ENCODE peak calls at places on chromosomes 4 and X, in nine cellular contexts. X, O, F, Y, J, Z, S, V and E are unnamed samples.
A peak's percentile ranks its signal among the peaks of the same experiment; 100 is the strongest.

GRCh38 chrX:119690921-119691716 is 1.8 kb downstream of the SEPTIN6 start:
- DNase-seq in X (peak; percentile 70), O (peak; percentile 29), F (peak; percentile 22), Y (no peak), J (no peak), Z (no peak), S (peak; percentile 51), V (peak; percentile 8), E (peak; percentile 72)

GRCh38 chr4:89468632-89469031 is 161.0 kb upstream of the GPRIN3 start:
- DNase-seq in X (no peak), O (no peak), F (no peak), Y (no peak), J (no peak), Z (no peak), S (no peak), V (no peak), E (no peak)

GRCh38 chr4:158818595-158818994 is 49.8 kb downstream of the FNIP2 start:
- DNase-seq in X (no peak), O (no peak), F (no peak), Y (no peak), J (no peak), Z (no peak), S (no peak), V (no peak), E (no peak)

GRCh38 chrX:133444196-133444595 is 28.9 kb upstream of the GPC4 start:
- DNase-seq in X (no peak), O (no peak), F (peak; percentile 57), Y (no peak), J (no peak), Z (no peak), S (no peak), V (peak; percentile 35), E (no peak)

GRCh38 chrX:275967-276587 is 5.1 kb upstream of the PLCXD1 start:
- DNase-seq in X (peak; percentile 27), O (peak; percentile 90), F (peak; percentile 67), Y (peak; percentile 90), J (peak; percentile 12), Z (no peak), S (peak; percentile 37), V (peak; percentile 39), E (peak; percentile 97)

GRCh38 chr4:77352192-77352591 is 195.2 kb downstream of the CCNG2 start:
- DNase-seq in X (no peak), O (no peak), F (no peak), Y (no peak), J (no peak), Z (no peak), S (no peak), V (no peak), E (no peak)

GRCh38 chr4:40331937-40332336 is 3.2 kb upstream of the CHRNA9 start:
- DNase-seq in X (no peak), O (no peak), F (no peak), Y (no peak), J (no peak), Z (no peak), S (no peak), V (no peak), E (no peak)

GRCh38 chr4:97589481-97590196 is 553.6 kb downstream of the STPG2 start:
- DNase-seq in X (no peak), O (no peak), F (no peak), Y (no peak), J (no peak), Z (no peak), S (no peak), V (peak; percentile 28), E (no peak)

GRCh38 chr4:92387459-92388069 is 83.8 kb downstream of the GRID2 start:
- DNase-seq in X (peak; percentile 74), O (peak; percentile 86), F (peak; percentile 79), Y (no peak), J (no peak), Z (peak; percentile 8), S (peak; percentile 53), V (peak; percentile 25), E (no peak)

GRCh38 chr4:130812117-130812765 is 1716.3 kb downstream of the C4orf33 start:
- DNase-seq in X (no peak), O (no peak), F (peak; percentile 8), Y (no peak), J (no peak), Z (no peak), S (no peak), V (no peak), E (no peak)

GRCh38 chr4:105453550-105454201 is 20.2 kb downstream of the PPA2 start:
- DNase-seq in X (no peak), O (peak; percentile 30), F (no peak), Y (no peak), J (no peak), Z (no peak), S (no peak), V (peak; percentile 13), E (no peak)

GRCh38 chr4:167775374-167775773 is 317.0 kb upstream of the ANXA10 start:
- DNase-seq in X (no peak), O (no peak), F (no peak), Y (no peak), J (no peak), Z (no peak), S (peak; percentile 1), V (peak; percentile 4), E (no peak)

GRCh38 chr4:110135523-110135922 is 62.9 kb downstream of the ELOVL6 start:
- DNase-seq in X (peak; percentile 54), O (no peak), F (no peak), Y (no peak), J (no peak), Z (no peak), S (no peak), V (no peak), E (no peak)

GRCh38 chrX:39899876-39900787 is 197.6 kb downstream of the BCOR start:
- DNase-seq in X (no peak), O (no peak), F (no peak), Y (no peak), J (no peak), Z (no peak), S (no peak), V (no peak), E (no peak)

GRCh38 chr4:76703676-76704075 is 194.3 kb downstream of the SOWAHB start:
- DNase-seq in X (peak; percentile 35), O (no peak), F (peak; percentile 68), Y (no peak), J (no peak), Z (no peak), S (no peak), V (no peak), E (no peak)

GRCh38 chr4:152165146-152165545 is 370.7 kb downstream of the FBXW7 start:
- DNase-seq in X (no peak), O (peak; percentile 69), F (no peak), Y (no peak), J (no peak), Z (no peak), S (no peak), V (peak; percentile 67), E (no peak)

GRCh38 chr4:138602664-138603063 is 360.5 kb upstream of the SLC7A11 start:
- DNase-seq in X (no peak), O (no peak), F (no peak), Y (no peak), J (no peak), Z (no peak), S (peak; percentile 26), V (peak; percentile 1), E (no peak)

GRCh38 chrX:130393451-130394074 is 8.1 kb upstream of the GPR119 start:
- DNase-seq in X (peak; percentile 58), O (peak; percentile 67), F (peak; percentile 75), Y (peak; percentile 56), J (peak; percentile 43), Z (no peak), S (peak; percentile 45), V (peak; percentile 28), E (peak; percentile 45)

GRCh38 chr4:147786031-147786430 is 54.1 kb downstream of the ARHGAP10 start:
- DNase-seq in X (no peak), O (no peak), F (no peak), Y (no peak), J (no peak), Z (no peak), S (no peak), V (no peak), E (no peak)

GRCh38 chrX:69090022-69090421 is 75.2 kb downstream of the PJA1 start:
- DNase-seq in X (no peak), O (no peak), F (no peak), Y (no peak), J (no peak), Z (no peak), S (no peak), V (no peak), E (no peak)
- H3K4me3 ChIP-seq in X (no peak overlapping the region), O (no peak overlapping the region), F (no peak overlapping the region), Y (no peak overlapping the region), J (no peak overlapping the region), Z (no peak overlapping the region), S (no peak overlapping the region), V (no peak overlapping the region), E (no peak overlapping the region)

GRCh38 chr4:75511841-75512240 is 2.4 kb downstream of the RCHY1 start:
- DNase-seq in X (peak; percentile 2), O (peak; percentile 51), F (no peak), Y (no peak), J (no peak), Z (no peak), S (no peak), V (no peak), E (no peak)
- H3K4me3 ChIP-seq in X (no peak overlapping the region), O (peak overlapping the region; percentile 87), F (peak overlapping the region; percentile 98), Y (peak overlapping the region; percentile 91), J (no peak overlapping the region), Z (no peak overlapping the region), S (no peak overlapping the region), V (peak overlapping the region; percentile 40), E (no peak overlapping the region)

DNA sequence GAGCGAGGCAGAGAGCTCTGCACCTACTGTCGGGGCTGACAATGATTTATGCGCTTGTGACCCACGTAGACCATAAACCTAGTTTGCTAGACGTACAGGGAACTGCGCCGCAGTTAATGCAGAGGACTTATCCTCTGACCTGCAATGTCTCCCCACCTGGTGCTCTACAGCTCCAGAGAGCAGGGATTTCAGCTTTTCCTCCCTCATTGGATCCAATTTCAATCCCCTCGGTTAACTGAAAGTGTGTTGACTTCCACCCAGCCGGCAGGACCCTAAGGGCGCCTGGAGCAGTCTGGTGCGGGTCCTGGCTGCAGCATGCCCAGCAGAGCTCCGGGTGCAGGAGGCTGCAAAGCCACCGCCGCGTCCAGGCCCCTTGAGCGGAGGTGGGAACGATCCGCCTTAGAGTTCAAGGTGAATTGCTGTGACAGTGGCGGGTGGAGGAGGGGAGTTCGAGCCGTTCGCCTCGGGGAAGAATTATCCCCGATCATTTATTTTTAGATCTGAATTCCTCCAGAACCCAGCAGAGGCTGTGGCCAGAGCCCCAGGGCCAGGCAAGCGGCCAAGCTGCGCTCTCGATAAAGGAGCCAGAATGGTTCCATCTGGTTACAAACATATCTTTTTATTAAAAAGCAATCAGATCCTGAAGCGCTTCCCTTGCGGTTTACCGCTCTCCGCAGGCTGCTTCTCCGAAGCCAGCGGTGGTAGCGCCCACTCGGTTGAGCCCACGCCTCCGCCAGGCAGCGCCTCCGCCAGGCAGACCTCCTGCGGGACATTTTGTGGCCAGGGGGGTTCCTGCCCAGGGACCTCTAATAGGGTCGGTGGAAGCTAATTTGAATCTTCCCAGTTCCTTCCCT is 66.0 kb downstream of the FBXO8 start:
- DNase-seq in X (peak; percentile 76), O (peak; percentile 33), F (peak; percentile 73), Y (no peak), J (peak; percentile 25), Z (no peak), S (peak; percentile 37), V (peak; percentile 17), E (no peak)
- H3K4me3 ChIP-seq in X (peak overlapping the region; percentile 16), O (peak overlapping the region; percentile 53), F (peak overlapping the region; percentile 81), Y (peak overlapping the region; percentile 30), J (peak overlapping the region; percentile 31), Z (peak overlapping the region; percentile 35), S (peak overlapping the region; percentile 22), V (peak overlapping the region; percentile 8), E (peak overlapping the region; percentile 10)

GRCh38 chrX:154356596-154356995 is 17.8 kb downstream of the FLNA start:
- DNase-seq in X (no peak), O (no peak), F (no peak), Y (no peak), J (no peak), Z (no peak), S (no peak), V (no peak), E (no peak)
- H3K4me3 ChIP-seq in X (no peak overlapping the region), O (no peak overlapping the region), F (no peak overlapping the region), Y (no peak overlapping the region), J (no peak overlapping the region), Z (no peak overlapping the region), S (no peak overlapping the region), V (no peak overlapping the region), E (no peak overlapping the region)